ENCODE peak calls at places on chromosomes 3 and 15, in six cellular contexts. One of them, this sample, is unnamed.

GRCh38 chr3:99607151-99607550 is 31.2 kb upstream of the COL8A1 start:
- DNase-seq in posterior vena cava: no peak
- DNase-seq in natural killer cell: no peak
- DNase-seq in SIG-M5: no peak
- DNase-seq in activated CD8-positive, alpha-beta T cell treated with anti-CD3 and anti-CD28 coated beads, Interleukin-2, amount 10 ng/mL, durations not matched to agents 7 days and 5 days: no peak
- DNase-seq in EH: no peak
- DNase-seq in this sample: no peak

GRCh38 chr3:149501524-149501923 is 27.0 kb downstream of the TM4SF4 start:
- DNase-seq in EH: peak; percentile 93
- DNase-seq in SIG-M5: no peak
- DNase-seq in activated CD8-positive, alpha-beta T cell treated with anti-CD3 and anti-CD28 coated beads, Interleukin-2, amount 10 ng/mL, durations not matched to agents 7 days and 5 days: no peak
- DNase-seq in natural killer cell: no peak
- DNase-seq in posterior vena cava: no peak
- DNase-seq in this sample: no peak

GRCh38 chr15:70698991-70699390 is 64.4 kb downstream of the UACA start:
- DNase-seq in posterior vena cava: no peak
- DNase-seq in natural killer cell: no peak
- DNase-seq in EH: no peak
- DNase-seq in SIG-M5: no peak
- DNase-seq in activated CD8-positive, alpha-beta T cell treated with anti-CD3 and anti-CD28 coated beads, Interleukin-2, amount 10 ng/mL, durations not matched to agents 7 days and 5 days: no peak
- DNase-seq in this sample: no peak

GRCh38 chr15:101266034-101266433 is 11.3 kb downstream of the SELENOS start:
- DNase-seq in EH: peak; percentile 64
- DNase-seq in natural killer cell: no peak
- DNase-seq in posterior vena cava: peak; percentile 92
- DNase-seq in SIG-M5: no peak
- DNase-seq in activated CD8-positive, alpha-beta T cell treated with anti-CD3 and anti-CD28 coated beads, Interleukin-2, amount 10 ng/mL, durations not matched to agents 7 days and 5 days: no peak
- DNase-seq in this sample: no peak

GRCh38 chr3:184786271-184787010 is 25.5 kb upstream of the VPS8 start:
- DNase-seq in posterior vena cava: peak; percentile 89
- DNase-seq in EH: peak; percentile 98
- DNase-seq in SIG-M5: peak; percentile 12
- DNase-seq in activated CD8-positive, alpha-beta T cell treated with anti-CD3 and anti-CD28 coated beads, Interleukin-2, amount 10 ng/mL, durations not matched to agents 7 days and 5 days: peak; percentile 65
- DNase-seq in natural killer cell: no peak
- DNase-seq in this sample: no peak

GRCh38 chr3:14808502-14809266 is 10.1 kb upstream of the FGD5 start:
- DNase-seq in SIG-M5: no peak
- DNase-seq in activated CD8-positive, alpha-beta T cell treated with anti-CD3 and anti-CD28 coated beads, Interleukin-2, amount 10 ng/mL, durations not matched to agents 7 days and 5 days: no peak
- DNase-seq in EH: no peak
- DNase-seq in natural killer cell: no peak
- DNase-seq in posterior vena cava: peak; percentile 14
- DNase-seq in this sample: no peak

GRCh38 chr3:45597166-45597565 is 2.6 kb downstream of the LIMD1 start:
- DNase-seq in EH: peak; percentile 65
- DNase-seq in activated CD8-positive, alpha-beta T cell treated with anti-CD3 and anti-CD28 coated beads, Interleukin-2, amount 10 ng/mL, durations not matched to agents 7 days and 5 days: no peak
- DNase-seq in posterior vena cava: no peak
- DNase-seq in natural killer cell: no peak
- DNase-seq in SIG-M5: no peak
- DNase-seq in this sample: no peak

GRCh38 chr3:155739154-155739553 is 5.7 kb downstream of the PLCH1 start:
- DNase-seq in activated CD8-positive, alpha-beta T cell treated with anti-CD3 and anti-CD28 coated beads, Interleukin-2, amount 10 ng/mL, durations not matched to agents 7 days and 5 days: no peak
- DNase-seq in EH: peak; percentile 14
- DNase-seq in natural killer cell: no peak
- DNase-seq in posterior vena cava: no peak
- DNase-seq in SIG-M5: no peak
- DNase-seq in this sample: no peak

GRCh38 chr3:64098686-64099085 is 75.4 kb upstream of the PSMD6 start:
- DNase-seq in natural killer cell: no peak
- DNase-seq in activated CD8-positive, alpha-beta T cell treated with anti-CD3 and anti-CD28 coated beads, Interleukin-2, amount 10 ng/mL, durations not matched to agents 7 days and 5 days: no peak
- DNase-seq in posterior vena cava: no peak
- DNase-seq in EH: no peak
- DNase-seq in SIG-M5: no peak
- DNase-seq in this sample: no peak

GRCh38 chr15:79171320-79172031 is 80.9 kb upstream of the RASGRF1 start:
- DNase-seq in SIG-M5: no peak
- DNase-seq in activated CD8-positive, alpha-beta T cell treated with anti-CD3 and anti-CD28 coated beads, Interleukin-2, amount 10 ng/mL, durations not matched to agents 7 days and 5 days: no peak
- DNase-seq in posterior vena cava: no peak
- DNase-seq in EH: no peak
- DNase-seq in natural killer cell: no peak
- DNase-seq in this sample: no peak

GRCh38 chr3:32238816-32239637 is 547 bp downstream of the CMTM8 start:
- DNase-seq in activated CD8-positive, alpha-beta T cell treated with anti-CD3 and anti-CD28 coated beads, Interleukin-2, amount 10 ng/mL, durations not matched to agents 7 days and 5 days: peak; percentile 44
- DNase-seq in natural killer cell: peak; percentile 20
- DNase-seq in SIG-M5: no peak
- DNase-seq in posterior vena cava: peak; percentile 87
- DNase-seq in EH: peak; percentile 38
- DNase-seq in this sample: peak; percentile 45

GRCh38 chr3:144241381-144241780 is 269.8 kb downstream of the DIPK2A start:
- DNase-seq in EH: no peak
- DNase-seq in activated CD8-positive, alpha-beta T cell treated with anti-CD3 and anti-CD28 coated beads, Interleukin-2, amount 10 ng/mL, durations not matched to agents 7 days and 5 days: no peak
- DNase-seq in posterior vena cava: no peak
- DNase-seq in SIG-M5: no peak
- DNase-seq in natural killer cell: no peak
- DNase-seq in this sample: no peak

GRCh38 chr3:145892869-145893268 is 268.1 kb downstream of the PLOD2 start:
- DNase-seq in EH: no peak
- DNase-seq in natural killer cell: no peak
- DNase-seq in activated CD8-positive, alpha-beta T cell treated with anti-CD3 and anti-CD28 coated beads, Interleukin-2, amount 10 ng/mL, durations not matched to agents 7 days and 5 days: no peak
- DNase-seq in posterior vena cava: no peak
- DNase-seq in SIG-M5: no peak
- DNase-seq in this sample: no peak

GRCh38 chr3:50658416-50658815 is 16.3 kb upstream of the DOCK3 start:
- DNase-seq in activated CD8-positive, alpha-beta T cell treated with anti-CD3 and anti-CD28 coated beads, Interleukin-2, amount 10 ng/mL, durations not matched to agents 7 days and 5 days: no peak
- DNase-seq in SIG-M5: no peak
- DNase-seq in EH: peak; percentile 86
- DNase-seq in natural killer cell: no peak
- DNase-seq in posterior vena cava: peak; percentile 36
- DNase-seq in this sample: no peak

GRCh38 chr3:66106788-66107187 is 68.1 kb upstream of the MAGI1 start:
- DNase-seq in EH: no peak
- DNase-seq in SIG-M5: no peak
- DNase-seq in activated CD8-positive, alpha-beta T cell treated with anti-CD3 and anti-CD28 coated beads, Interleukin-2, amount 10 ng/mL, durations not matched to agents 7 days and 5 days: no peak
- DNase-seq in natural killer cell: no peak
- DNase-seq in posterior vena cava: no peak
- DNase-seq in this sample: no peak